ENCODE peak calls at places on chromosomes 2 and 18, in ten cellular contexts. One of them, this sample, is unnamed.

GRCh38 chr2:160087854-160088745 is 25.7 kb upstream of the PLA2R1 start:
- DNase-seq in HT-29: peak
- DNase-seq in skeletal muscle cell: no peak
- DNase-seq in AG08395: no peak
- DNase-seq in amygdala: no peak
- DNase-seq in GM13977: no peak
- DNase-seq in GM19239: no peak
- DNase-seq in NCI-H1105: no peak
- DNase-seq in IMR-90: peak
- DNase-seq in pons: no peak
- DNase-seq in this sample: peak

GRCh38 chr2:96839288-96839874 is 4.4 kb downstream of the ANKRD23 start:
- DNase-seq in HT-29: peak
- DNase-seq in skeletal muscle cell: no peak
- DNase-seq in AG08395: no peak
- DNase-seq in amygdala: no peak
- DNase-seq in GM13977: no peak
- DNase-seq in GM19239: peak
- DNase-seq in NCI-H1105: no peak
- DNase-seq in IMR-90: no peak
- DNase-seq in pons: no peak
- DNase-seq in this sample: no peak

GRCh38 chr2:123720760-123721159 is 304.3 kb upstream of the CNTNAP5 start:
- DNase-seq in HT-29: no peak
- DNase-seq in skeletal muscle cell: no peak
- DNase-seq in AG08395: no peak
- DNase-seq in amygdala: no peak
- DNase-seq in GM13977: no peak
- DNase-seq in GM19239: no peak
- DNase-seq in NCI-H1105: no peak
- DNase-seq in IMR-90: no peak
- DNase-seq in pons: no peak
- DNase-seq in this sample: no peak

GRCh38 chr2:219521066-219521880 is 7.0 kb downstream of the ASIC4 start:
- DNase-seq in HT-29: peak
- DNase-seq in skeletal muscle cell: no peak
- DNase-seq in AG08395: peak
- DNase-seq in amygdala: no peak
- DNase-seq in GM13977: no peak
- DNase-seq in GM19239: peak
- DNase-seq in NCI-H1105: no peak
- DNase-seq in IMR-90: peak
- DNase-seq in pons: no peak
- DNase-seq in this sample: peak

GRCh38 chr2:48292429-48292828 is 237.5 kb upstream of the STON1 start:
- DNase-seq in HT-29: no peak
- DNase-seq in skeletal muscle cell: no peak
- DNase-seq in AG08395: no peak
- DNase-seq in amygdala: no peak
- DNase-seq in GM13977: no peak
- DNase-seq in GM19239: no peak
- DNase-seq in NCI-H1105: no peak
- DNase-seq in IMR-90: no peak
- DNase-seq in pons: no peak
- DNase-seq in this sample: no peak

GRCh38 chr2:86274918-86275275 is 62.5 kb downstream of the REEP1 start:
- DNase-seq in HT-29: peak
- DNase-seq in skeletal muscle cell: peak
- DNase-seq in AG08395: no peak
- DNase-seq in amygdala: no peak
- DNase-seq in GM13977: peak
- DNase-seq in GM19239: no peak
- DNase-seq in NCI-H1105: peak
- DNase-seq in IMR-90: peak
- DNase-seq in pons: no peak
- DNase-seq in this sample: no peak

GRCh38 chr2:28358668-28359201 is 33.9 kb upstream of the FOSL2 start:
- DNase-seq in HT-29: no peak
- DNase-seq in skeletal muscle cell: no peak
- DNase-seq in AG08395: no peak
- DNase-seq in amygdala: no peak
- DNase-seq in GM13977: no peak
- DNase-seq in GM19239: no peak
- DNase-seq in NCI-H1105: no peak
- DNase-seq in IMR-90: no peak
- DNase-seq in pons: no peak
- DNase-seq in this sample: no peak

GRCh38 chr18:67425724-67426123 is 90.8 kb downstream of the DSEL start:
- DNase-seq in HT-29: no peak
- DNase-seq in skeletal muscle cell: peak
- DNase-seq in AG08395: peak
- DNase-seq in amygdala: no peak
- DNase-seq in GM13977: no peak
- DNase-seq in GM19239: no peak
- DNase-seq in NCI-H1105: no peak
- DNase-seq in IMR-90: peak
- DNase-seq in pons: no peak
- DNase-seq in this sample: no peak

GRCh38 chr2:95278051-95278471 is 3.8 kb downstream of the PROM2 start:
- DNase-seq in HT-29: peak
- DNase-seq in skeletal muscle cell: no peak
- DNase-seq in AG08395: peak
- DNase-seq in amygdala: no peak
- DNase-seq in GM13977: no peak
- DNase-seq in GM19239: no peak
- DNase-seq in NCI-H1105: no peak
- DNase-seq in IMR-90: peak
- DNase-seq in pons: no peak
- DNase-seq in this sample: no peak

GRCh38 chr2:51780353-51780752 is 748.4 kb upstream of the NRXN1 start:
- DNase-seq in HT-29: no peak
- DNase-seq in skeletal muscle cell: no peak
- DNase-seq in AG08395: no peak
- DNase-seq in amygdala: no peak
- DNase-seq in GM13977: no peak
- DNase-seq in GM19239: no peak
- DNase-seq in NCI-H1105: no peak
- DNase-seq in IMR-90: no peak
- DNase-seq in pons: no peak
- DNase-seq in this sample: no peak

GRCh38 chr18:22342625-22343024 is 75.1 kb downstream of the CTAGE1 start:
- DNase-seq in HT-29: peak
- DNase-seq in skeletal muscle cell: no peak
- DNase-seq in AG08395: peak
- DNase-seq in amygdala: no peak
- DNase-seq in GM13977: no peak
- DNase-seq in GM19239: no peak
- DNase-seq in NCI-H1105: peak
- DNase-seq in IMR-90: peak
- DNase-seq in pons: no peak
- DNase-seq in this sample: peak

GRCh38 chr18:1488957-1489356 is 584.3 kb downstream of the ADCYAP1 start:
- DNase-seq in HT-29: no peak
- DNase-seq in skeletal muscle cell: no peak
- DNase-seq in AG08395: no peak
- DNase-seq in amygdala: no peak
- DNase-seq in GM13977: no peak
- DNase-seq in GM19239: no peak
- DNase-seq in NCI-H1105: peak
- DNase-seq in IMR-90: no peak
- DNase-seq in pons: no peak
- DNase-seq in this sample: no peak

GRCh38 chr2:27710640-27711430 is 47.1 kb downstream of the SLC4A1AP start:
- DNase-seq in HT-29: no peak
- DNase-seq in skeletal muscle cell: no peak
- DNase-seq in AG08395: no peak
- DNase-seq in amygdala: no peak
- DNase-seq in GM13977: no peak
- DNase-seq in GM19239: no peak
- DNase-seq in NCI-H1105: no peak
- DNase-seq in IMR-90: peak
- DNase-seq in pons: no peak
- DNase-seq in this sample: no peak

GRCh38 chr2:201137505-201138400 is 21.8 kb downstream of the CFLAR start:
- DNase-seq in HT-29: no peak
- DNase-seq in skeletal muscle cell: no peak
- DNase-seq in AG08395: no peak
- DNase-seq in amygdala: no peak
- DNase-seq in GM13977: no peak
- DNase-seq in GM19239: no peak
- DNase-seq in NCI-H1105: no peak
- DNase-seq in IMR-90: no peak
- DNase-seq in pons: no peak
- DNase-seq in this sample: no peak

GRCh38 chr18:33231474-33232317 is 208.8 kb downstream of the CCDC178 start:
- DNase-seq in HT-29: peak
- DNase-seq in skeletal muscle cell: peak
- DNase-seq in AG08395: peak
- DNase-seq in amygdala: peak
- DNase-seq in GM13977: peak
- DNase-seq in GM19239: peak
- DNase-seq in NCI-H1105: peak
- DNase-seq in IMR-90: peak
- DNase-seq in pons: peak
- DNase-seq in this sample: peak

GRCh38 chr2:100623033-100623715 is 60.4 kb downstream of the PDCL3 start:
- DNase-seq in HT-29: no peak
- DNase-seq in skeletal muscle cell: no peak
- DNase-seq in AG08395: no peak
- DNase-seq in amygdala: no peak
- DNase-seq in GM13977: no peak
- DNase-seq in GM19239: no peak
- DNase-seq in NCI-H1105: no peak
- DNase-seq in IMR-90: no peak
- DNase-seq in pons: no peak
- DNase-seq in this sample: no peak

GRCh38 chr2:75565523-75566449 is 5.0 kb upstream of the EVA1A start:
- DNase-seq in HT-29: no peak
- DNase-seq in skeletal muscle cell: no peak
- DNase-seq in AG08395: peak
- DNase-seq in amygdala: no peak
- DNase-seq in GM13977: no peak
- DNase-seq in GM19239: no peak
- DNase-seq in NCI-H1105: no peak
- DNase-seq in IMR-90: peak
- DNase-seq in pons: no peak
- DNase-seq in this sample: no peak

GRCh38 chr2:68799138-68799537 is 64.5 kb downstream of the ARHGAP25 start:
- DNase-seq in HT-29: no peak
- DNase-seq in skeletal muscle cell: no peak
- DNase-seq in AG08395: no peak
- DNase-seq in amygdala: no peak
- DNase-seq in GM13977: no peak
- DNase-seq in GM19239: no peak
- DNase-seq in NCI-H1105: no peak
- DNase-seq in IMR-90: no peak
- DNase-seq in pons: no peak
- DNase-seq in this sample: no peak

GRCh38 chr2:23491622-23492336 is 106.8 kb downstream of the KLHL29 start:
- DNase-seq in HT-29: no peak
- DNase-seq in skeletal muscle cell: no peak
- DNase-seq in AG08395: no peak
- DNase-seq in amygdala: no peak
- DNase-seq in GM13977: no peak
- DNase-seq in GM19239: no peak
- DNase-seq in NCI-H1105: no peak
- DNase-seq in IMR-90: no peak
- DNase-seq in pons: no peak
- DNase-seq in this sample: no peak

This sample was measured in HEK293T.